ENCODE peak calls at places on chromosomes 16 and 17, in eight cellular contexts. J is activated T-helper 1 cell treated with Interleukin-2 at 50 U/mL for 16 hours, O is NCI-H82, N is EL, A is SJSA1, V is ACHN, K is activated T-cell treated with anti-CD3 and anti-CD28 coated beads for 4 hours, Q is HTR-8/SVneo. L is an unnamed sample.

GRCh38 chr17:74759243-74759801 is 10.9 kb downstream of the NHERF1 start:
- DNase-seq in J (peak), O (peak), N (no peak), A (peak), V (no peak), K (no peak), Q (no peak), L (peak)

GRCh38 chr17:42459256-42459982 is 741 bp downstream of the ATP6V0A1 start:
- DNase-seq in J (no peak), O (peak), N (peak), A (no peak), V (peak), K (no peak), Q (peak), L (no peak)

GRCh38 chr17:1197379-1197778 is 17.6 kb upstream of the ABR start:
- DNase-seq in J (no peak), O (no peak), N (no peak), A (no peak), V (no peak), K (no peak), Q (no peak), L (peak)

GRCh38 chr17:74770498-74771318 is 5.4 kb downstream of the NAT9 start:
- DNase-seq in J (peak), O (peak), N (no peak), A (no peak), V (peak), K (peak), Q (peak), L (no peak)

GRCh38 chr17:71846561-71846960 is 274.3 kb upstream of the SOX9 start:
- DNase-seq in J (no peak), O (no peak), N (no peak), A (no peak), V (no peak), K (no peak), Q (no peak), L (no peak)

GRCh38 chr17:21289902-21290571 is 5.5 kb downstream of the MAP2K3 start:
- DNase-seq in J (no peak), O (no peak), N (no peak), A (no peak), V (no peak), K (no peak), Q (no peak), L (no peak)

GRCh38 chr17:9195961-9196668 is 174.8 kb downstream of the NTN1 start:
- DNase-seq in J (no peak), O (peak), N (no peak), A (no peak), V (no peak), K (no peak), Q (no peak), L (no peak)

GRCh38 chr17:5031365-5032082 is 3.7 kb downstream of the SLC52A1 start:
- DNase-seq in J (peak), O (peak), N (peak), A (peak), V (peak), K (peak), Q (peak), L (peak)

GRCh38 chr16:88688013-88688778 is 1.9 kb upstream of the SNAI3 start:
- DNase-seq in J (no peak), O (peak), N (no peak), A (no peak), V (no peak), K (no peak), Q (no peak), L (no peak)

GRCh38 chr17:19744922-19745757 is 3.0 kb downstream of the ALDH3A1 start:
- DNase-seq in J (peak), O (peak), N (peak), A (peak), V (peak), K (peak), Q (no peak), L (no peak)

GRCh38 chr16:24381470-24382118 is 125.5 kb downstream of the CACNG3 start:
- DNase-seq in J (no peak), O (no peak), N (no peak), A (no peak), V (no peak), K (no peak), Q (no peak), L (no peak)

GRCh38 chr17:58317421-58318064 is 11.1 kb downstream of the TSPOAP1 start:
- DNase-seq in J (peak), O (peak), N (peak), A (peak), V (peak), K (peak), Q (peak), L (no peak)

GRCh38 chr16:11632455-11632921 is 35.8 kb upstream of the SNN start:
- DNase-seq in J (no peak), O (no peak), N (peak), A (peak), V (no peak), K (no peak), Q (peak), L (no peak)

GRCh38 chr17:17748179-17748578 is 66.9 kb downstream of the RAI1 start:
- DNase-seq in J (no peak), O (peak), N (no peak), A (no peak), V (no peak), K (no peak), Q (no peak), L (no peak)

GRCh38 chr17:67511012-67511411 is 133.9 kb downstream of the PITPNC1 start:
- DNase-seq in J (no peak), O (no peak), N (no peak), A (no peak), V (no peak), K (no peak), Q (no peak), L (no peak)

L was measured in GF-D8.